ENCODE peak calls at places on chromosomes 11 and 22, in ten cellular contexts. R is NCI-H1092 treated with DMSO at 0.1 percent for 48 hours; U is 8988T; Y is lung microvascular endothelial cell; K is HTR-8/SVneo; F is activated CD4-positive, alpha-beta T cell treated with anti-CD3 and anti-CD28 coated beads for 24 hours; Q is NCI-H748 treated with DMSO at 0.1 percent for 48 hours; C is anterior cingulate cortex; A is stromal cell of bone marrow; G is A172. D is an unnamed sample.

GRCh38 chr11:834371-835316 is 1.9 kb downstream of the CD151 start:
- DNase-seq in R (no peak), U (peak), Y (peak), K (peak), F (no peak), Q (no peak), C (no peak), A (no peak), G (peak), D (no peak)

GRCh38 chr11:57493507-57494503 is 21.7 kb downstream of the SLC43A1 start:
- DNase-seq in R (peak), U (peak), Y (peak), K (peak), F (peak), Q (peak), C (no peak), A (no peak), G (no peak), D (peak)

GRCh38 chr22:22576244-22576988 is 17.4 kb upstream of the PRAME start:
- DNase-seq in R (peak), U (no peak), Y (peak), K (peak), F (peak), Q (no peak), C (no peak), A (peak), G (peak), D (peak)

GRCh38 chr22:49946612-49947295 is 13.8 kb upstream of the PIM3 start:
- DNase-seq in R (no peak), U (no peak), Y (no peak), K (no peak), F (no peak), Q (no peak), C (no peak), A (no peak), G (no peak), D (no peak)

GRCh38 chr22:33883961-33884808 is 36.1 kb downstream of the LARGE1 start:
- DNase-seq in R (no peak), U (no peak), Y (no peak), K (no peak), F (no peak), Q (no peak), C (no peak), A (no peak), G (no peak), D (no peak)

GRCh38 chr11:64762916-64763803 is 3.4 kb upstream of the PYGM start:
- DNase-seq in R (no peak), U (no peak), Y (peak), K (no peak), F (no peak), Q (no peak), C (no peak), A (peak), G (peak), D (peak)

GRCh38 chr11:78786746-78787145 is 212.1 kb upstream of the NARS2 start:
- DNase-seq in R (no peak), U (no peak), Y (no peak), K (no peak), F (no peak), Q (no peak), C (no peak), A (no peak), G (no peak), D (no peak)

GRCh38 chr11:70080763-70081162 is 2.6 kb downstream of the ANO1 start:
- DNase-seq in R (no peak), U (no peak), Y (no peak), K (no peak), F (no peak), Q (no peak), C (no peak), A (no peak), G (peak), D (no peak)

GRCh38 chr11:80855975-80856524 is 1415.2 kb upstream of the TENM4 start:
- DNase-seq in R (no peak), U (no peak), Y (no peak), K (no peak), F (no peak), Q (no peak), C (no peak), A (peak), G (peak), D (no peak)

GRCh38 chr11:69630009-69630870 is 10.7 kb upstream of the CCND1 start:
- DNase-seq in R (no peak), U (no peak), Y (peak), K (no peak), F (no peak), Q (no peak), C (no peak), A (no peak), G (no peak), D (no peak)

GRCh38 chr11:47258317-47258902 is 614 bp downstream of the NR1H3 start:
- DNase-seq in R (no peak), U (no peak), Y (no peak), K (no peak), F (no peak), Q (no peak), C (no peak), A (no peak), G (no peak), D (no peak)

GRCh38 chr11:1304376-1304775 is 5.1 kb downstream of the TOLLIP start:
- DNase-seq in R (no peak), U (no peak), Y (peak), K (no peak), F (no peak), Q (no peak), C (no peak), A (no peak), G (no peak), D (no peak)

GRCh38 chr11:1260023-1260501 is 37.2 kb downstream of the MUC5B start:
- DNase-seq in R (no peak), U (peak), Y (peak), K (no peak), F (peak), Q (no peak), C (no peak), A (no peak), G (peak), D (no peak)

GRCh38 chr11:120023120-120023519 is 114.8 kb downstream of the TRIM29 start:
- DNase-seq in R (no peak), U (no peak), Y (no peak), K (no peak), F (no peak), Q (no peak), C (no peak), A (no peak), G (no peak), D (no peak)

GRCh38 chr11:36793542-36793926 is 195.5 kb upstream of the RAG2 start:
- DNase-seq in R (no peak), U (no peak), Y (no peak), K (no peak), F (no peak), Q (no peak), C (no peak), A (no peak), G (no peak), D (no peak)

GRCh38 chr11:45590743-45591142 is 74.7 kb downstream of the CHST1 start:
- DNase-seq in R (no peak), U (no peak), Y (no peak), K (no peak), F (no peak), Q (no peak), C (no peak), A (peak), G (peak), D (peak)